ENCODE peak calls at places on chromosome 2, in ten cellular contexts. Y is substantia nigra; G is central memory CD8-positive, alpha-beta T cell; L is T-helper 9 cell; W is cardiac muscle cell; V is HTR-8/SVneo; T is stromal cell of bone marrow; U is astrocyte of the spinal cord; R is B cell; S is neural crest cell. B is an unnamed sample.

GRCh38 chr2:86625096-86625495 is 1.4 kb upstream of the RNF103 start:
- DNase-seq in Y (peak; percentile 30), V (no peak), G (no peak), S (no peak), L (no peak), R (no peak), W (no peak), U (no peak), T (no peak), B (no peak)

GRCh38 chr2:152635635-152636298 is 81.5 kb downstream of the PRPF40A start:
- DNase-seq in S (peak; percentile 84), L (peak; percentile 62), R (peak; percentile 72), T (peak; percentile 29), Y (peak; percentile 45), U (peak; percentile 49), W (peak; percentile 68), V (peak; percentile 48), G (peak; percentile 29), B (peak; percentile 43)

GRCh38 chr2:241895732-241896641 is 26.5 kb downstream of the RTP5 start:
- DNase-seq in L (no peak), G (no peak), S (peak; percentile 25), R (no peak), Y (no peak), T (no peak), W (peak; percentile 81), U (no peak), V (no peak), B (no peak)

GRCh38 chr2:157788201-157788600 is 87.9 kb downstream of the ACVR1 start:
- DNase-seq in R (no peak), T (no peak), U (no peak), V (no peak), L (no peak), Y (no peak), S (no peak), W (no peak), G (no peak), B (no peak)

GRCh38 chr2:28692411-28692810 is 59.2 kb upstream of the PPP1CB start:
- DNase-seq in S (no peak), G (no peak), R (no peak), L (no peak), V (no peak), T (no peak), U (no peak), Y (no peak), W (no peak), B (no peak)

GRCh38 chr2:33583194-33583938 is 15.7 kb downstream of the FAM98A start:
- DNase-seq in G (no peak), U (peak; percentile 62), W (peak; percentile 59), Y (no peak), L (peak; percentile 8), S (peak; percentile 16), R (peak; percentile 58), V (peak; percentile 17), T (peak; percentile 30), B (peak; percentile 33)

GRCh38 chr2:55888941-55889340 is 34.6 kb downstream of the EFEMP1 start:
- DNase-seq in V (no peak), G (no peak), W (peak; percentile 63), Y (no peak), S (no peak), T (peak; percentile 85), L (no peak), R (no peak), U (peak; percentile 43), B (peak; percentile 88)

GRCh38 chr2:170715062-170715931 is at the start of gene SP5:
- DNase-seq in V (peak; percentile 35), R (no peak), S (peak; percentile 56), Y (no peak), U (peak; percentile 38), T (peak; percentile 3), W (peak; percentile 51), G (no peak), L (no peak), B (peak; percentile 28)

GRCh38 chr2:152098798-152099654 is at the start of gene CACNB4:
- DNase-seq in Y (no peak), W (peak; percentile 17), T (no peak), L (no peak), S (peak; percentile 8), U (peak; percentile 5), G (no peak), R (no peak), V (peak; percentile 12), B (no peak)

GRCh38 chr2:126907671-126908070 is 9.0 kb downstream of the TEX51 start:
- DNase-seq in T (no peak), V (no peak), W (no peak), S (no peak), R (no peak), L (no peak), U (no peak), Y (no peak), G (no peak), B (no peak)

GRCh38 chr2:160486341-160486740 is 7.3 kb downstream of the RBMS1 start:
- DNase-seq in R (no peak), S (no peak), Y (no peak), W (no peak), L (no peak), U (no peak), T (no peak), G (no peak), V (no peak), B (no peak)

GRCh38 chr2:27762951-27763906 is 8.3 kb upstream of the MRPL33 start:
- DNase-seq in T (no peak), G (no peak), U (peak; percentile 26), V (no peak), L (no peak), R (no peak), W (no peak), Y (no peak), S (no peak), B (peak; percentile 47)

GRCh38 chr2:219396863-219397457 is 9.2 kb upstream of the DNPEP start:
- DNase-seq in T (no peak), G (no peak), U (no peak), Y (no peak), L (no peak), R (no peak), V (no peak), S (no peak), W (no peak), B (no peak)

GRCh38 chr2:233818639-233819621 is 35.4 kb downstream of the HJURP start:
- DNase-seq in W (no peak), U (no peak), R (no peak), S (no peak), L (no peak), Y (no peak), G (no peak), V (no peak), T (no peak), B (no peak)

GRCh38 chr2:143345887-143346612 is 216.8 kb downstream of the ARHGAP15 start:
- DNase-seq in G (no peak), Y (no peak), S (no peak), R (no peak), W (no peak), L (no peak), U (no peak), V (no peak), T (no peak), B (no peak)

GRCh38 chr2:173963323-173963816 is 1.8 kb downstream of the SP3 start:
- DNase-seq in U (peak; percentile 79), W (peak; percentile 81), R (peak; percentile 62), S (peak; percentile 46), V (no peak), T (peak; percentile 69), L (no peak), Y (peak; percentile 77), G (peak; percentile 67), B (peak; percentile 64)